ENCODE peak calls at places on chromosomes 5 and 9, in nine cellular contexts. I is A549, W is sigmoid colon, X is H1, L is transverse colon, V is HepG2, G is ovary, Q is esophagus muscularis mucosa, K is suprapubic skin. Z is an unnamed sample.

GRCh38 chr9:133731876-133732321 is 6.3 kb downstream of the SARDH start:
- DNase-seq in W (no peak), I (peak), Q (no peak), G (no peak), V (peak), X (no peak), K (no peak), L (no peak), Z (peak)

GRCh38 chr5:150618588-150619281 is 21.7 kb upstream of the SYNPO start:
- DNase-seq in W (no peak), G (no peak), V (no peak), X (no peak), K (no peak), L (no peak), I (no peak), Q (no peak), Z (no peak)

GRCh38 chr9:37378613-37379004 is 43.9 kb upstream of the GRHPR start:
- DNase-seq in G (no peak), Q (no peak), L (no peak), X (no peak), K (no peak), W (no peak), V (no peak), I (no peak), Z (no peak)

GRCh38 chr5:178385472-178385853 is 152.9 kb upstream of the PHYKPL start:
- DNase-seq in G (no peak), I (no peak), V (no peak), K (no peak), X (no peak), Q (no peak), L (no peak), W (peak), Z (no peak)

GRCh38 chr9:107176701-107177100 is 106.4 kb upstream of the RAD23B start:
- DNase-seq in L (no peak), K (no peak), G (no peak), W (no peak), Q (no peak), I (no peak), V (no peak), X (no peak), Z (no peak)

GRCh38 chr9:25678147-25678666 is at the start of gene TUSC1:
- DNase-seq in L (peak), G (peak), I (peak), Q (peak), V (no peak), W (peak), K (peak), X (no peak), Z (peak)

GRCh38 chr5:14757853-14758252 is 93.3 kb downstream of the OTULIN start:
- DNase-seq in X (no peak), G (no peak), K (no peak), I (no peak), W (no peak), V (no peak), Q (no peak), L (no peak), Z (no peak)

GRCh38 chr9:105233836-105234235 is 10.6 kb upstream of the SLC44A1 start:
- DNase-seq in I (no peak), X (no peak), V (no peak), K (no peak), L (no peak), G (no peak), Q (no peak), W (no peak), Z (no peak)

GRCh38 chr9:93077811-93078210 is 18.2 kb upstream of the CARD19 start:
- DNase-seq in K (no peak), W (no peak), X (no peak), G (no peak), L (no peak), Q (no peak), I (no peak), V (no peak), Z (no peak)

GRCh38 chr5:123099514-123100151 is 10.6 kb downstream of the PRDM6 start:
- DNase-seq in X (no peak), V (no peak), L (no peak), W (no peak), I (peak), K (no peak), G (peak), Q (no peak), Z (no peak)

GRCh38 chr9:86948153-86948929 is 1.0 kb upstream of the GAS1 start:
- DNase-seq in W (peak), I (peak), X (no peak), Q (peak), V (peak), K (peak), L (peak), G (peak), Z (peak)

GRCh38 chr9:32738501-32739172 is 44.7 kb upstream of the TMEM215 start:
- DNase-seq in G (no peak), I (no peak), Q (peak), K (no peak), L (no peak), V (no peak), X (no peak), W (no peak), Z (no peak)

GRCh38 chr9:108812388-108812787 is 43.4 kb downstream of the ACTL7B start:
- DNase-seq in L (no peak), V (no peak), K (no peak), Q (peak), I (no peak), W (no peak), X (no peak), G (no peak), Z (no peak)

GRCh38 chr5:81172710-81173109 is 60.4 kb upstream of the CKMT2 start:
- DNase-seq in K (no peak), I (no peak), W (no peak), V (no peak), L (no peak), Q (no peak), G (no peak), X (no peak), Z (no peak)

GRCh38 chr9:129501771-129502324 is 119.1 kb downstream of the C9orf50 start:
- DNase-seq in G (no peak), L (no peak), Q (no peak), K (no peak), W (peak), I (no peak), X (no peak), V (no peak), Z (no peak)

GRCh38 chr9:36738318-36738975 is 165.8 kb downstream of the MELK start:
- DNase-seq in K (no peak), Q (no peak), L (no peak), G (peak), X (no peak), W (no peak), V (no peak), I (peak), Z (no peak)

GRCh38 chr9:135410831-135411473 is 68.6 kb upstream of the PPP1R26 start:
- DNase-seq in L (no peak), G (no peak), I (no peak), W (no peak), X (no peak), V (peak), K (no peak), Q (no peak), Z (no peak)

GRCh38 chr5:54455413-54456157 is at the start of gene HSPB3:
- DNase-seq in L (peak), W (peak), G (peak), K (no peak), Q (no peak), X (no peak), V (no peak), I (no peak), Z (no peak)

GRCh38 chr5:56429110-56429561 is 196.0 kb upstream of the ANKRD55 start:
- DNase-seq in L (no peak), W (no peak), X (no peak), G (no peak), V (peak), Q (no peak), K (no peak), I (no peak), Z (peak)

GRCh38 chr9:131650254-131650653 is 89.6 kb downstream of the RAPGEF1 start:
- DNase-seq in K (peak), I (no peak), G (no peak), L (no peak), X (no peak), V (no peak), W (peak), Q (no peak), Z (no peak)

GRCh38 chr9:34592895-34593601 is 3.5 kb upstream of the CNTFR start:
- DNase-seq in Q (no peak), I (no peak), G (peak), L (peak), V (no peak), X (no peak), W (peak), K (peak), Z (peak)

GRCh38 chr5:122377023-122377422 is 65.0 kb downstream of the SNCAIP start:
- DNase-seq in G (no peak), Q (no peak), X (no peak), L (no peak), V (no peak), W (no peak), K (no peak), I (no peak), Z (no peak)

GRCh38 chr5:28542968-28543367 is 1504.6 kb upstream of the CDH9 start:
- DNase-seq in K (no peak), L (no peak), V (no peak), W (no peak), G (no peak), Q (no peak), I (no peak), X (no peak), Z (no peak)

GRCh38 chr9:19146441-19146840 is 19.1 kb upstream of the PLIN2 start:
- DNase-seq in W (no peak), X (no peak), V (no peak), L (no peak), Q (no peak), G (no peak), K (no peak), I (no peak), Z (no peak)

GRCh38 chr5:102857090-102857818 is 102.1 kb downstream of the PAM start:
- DNase-seq in I (no peak), X (no peak), V (no peak), W (peak), L (peak), K (no peak), Q (no peak), G (no peak), Z (no peak)

DNA sequence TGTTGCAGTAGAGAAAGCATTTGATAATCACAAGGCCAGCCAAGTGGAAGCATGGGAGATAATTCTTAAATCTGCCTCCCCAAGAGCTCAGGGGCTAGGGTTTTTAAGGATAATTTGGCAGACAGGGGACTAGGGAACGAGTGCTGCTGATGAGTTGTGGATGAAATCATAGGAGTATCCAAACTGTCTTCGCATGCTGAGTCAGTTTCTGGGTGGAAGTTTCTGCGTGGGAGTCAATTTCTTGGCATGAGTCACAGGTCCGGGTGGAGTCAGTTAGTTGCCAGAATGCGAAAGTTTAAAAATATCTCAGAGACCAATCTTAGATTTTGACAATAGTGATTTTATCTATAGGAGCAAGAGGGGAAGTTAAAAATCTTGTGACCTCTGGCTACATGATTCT is 112.6 kb downstream of the TMC1 start:
- DNase-seq in L (no peak), G (no peak), V (no peak), X (no peak), W (no peak), Q (no peak), K (no peak), I (no peak), Z (no peak)
- TF ChIP-seq EP300 in L (no peak), G (no peak), V (no peak), X (no peak), W (no peak), Q (no peak), K (no peak), I (no peak), Z (no peak)

GRCh38 chr5:135535820-135536801 is at the start of gene NEUROG1:
- DNase-seq in K (peak), X (no peak), I (no peak), Q (no peak), W (no peak), G (no peak), L (no peak), V (no peak), Z (no peak)
- H3K27ac ChIP-seq in K (no peak), X (no peak), I (no peak), Q (no peak), W (no peak), G (no peak), L (no peak), V (no peak), Z (no peak)

DNA sequence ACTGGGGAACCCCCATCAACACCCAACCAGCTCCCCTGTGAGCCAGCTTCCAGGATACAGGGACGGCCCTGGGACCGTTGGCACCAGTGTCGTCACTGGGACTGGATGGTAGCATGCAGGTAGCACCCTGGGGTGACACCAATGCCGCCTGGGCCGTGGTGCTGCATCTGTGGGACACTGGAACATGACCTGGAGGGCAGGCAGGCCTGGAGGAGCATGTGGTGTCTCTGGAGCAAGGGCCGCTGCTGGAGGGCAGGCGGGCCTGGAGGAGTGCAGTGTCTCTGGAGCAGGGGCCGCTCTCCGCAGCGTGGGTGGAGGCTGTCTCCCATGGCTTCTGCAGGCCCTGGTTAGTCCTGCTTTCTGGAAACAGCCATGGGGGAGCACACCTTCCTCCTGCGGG is 13.1 kb downstream of the LPCAT1 start:
- DNase-seq in I (no peak), W (peak), K (no peak), L (peak), X (no peak), Q (no peak), G (peak), V (no peak), Z (no peak)
- TF ChIP-seq EP300 in I (no peak), W (no peak), K (no peak), L (no peak), X (no peak), Q (no peak), G (no peak), V (no peak), Z (no peak)

GRCh38 chr5:139655727-139656271 is 7.7 kb downstream of the CXXC5 start:
- DNase-seq in I (no peak), Q (no peak), L (no peak), X (no peak), G (no peak), W (no peak), V (peak), K (no peak), Z (peak)
- H3K27ac ChIP-seq in I (peak), Q (peak), L (peak), X (no peak), G (no peak), W (peak), V (peak), K (peak), Z (peak)

GRCh38 chr5:45521067-45521466 is 175.1 kb downstream of the HCN1 start:
- DNase-seq in W (no peak), L (peak), I (no peak), Q (no peak), K (no peak), V (peak), G (no peak), X (peak), Z (no peak)
- TF ChIP-seq EP300 in W (no peak), L (no peak), I (no peak), Q (no peak), K (no peak), V (no peak), G (no peak), X (no peak), Z (no peak)

DNA sequence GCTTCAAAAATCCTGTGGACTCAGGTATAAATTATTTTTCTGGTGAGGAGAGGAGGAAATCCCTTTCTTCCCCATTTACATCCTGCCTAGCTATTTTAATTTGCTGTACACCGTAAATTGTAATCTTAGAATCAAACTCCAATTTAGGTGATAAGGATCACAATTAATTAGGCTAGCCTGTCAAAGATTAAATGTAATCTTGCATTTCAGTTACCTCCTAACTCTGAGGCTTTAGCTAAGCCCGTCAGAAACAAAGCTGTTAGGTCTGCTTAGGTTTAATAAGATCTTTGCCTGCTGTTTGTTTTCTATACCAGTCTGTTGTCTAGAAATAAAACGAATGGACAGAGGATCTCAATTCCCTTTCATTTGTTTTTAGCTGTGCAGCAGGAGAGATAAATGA is 51.5 kb downstream of the PIK3R1 start:
- DNase-seq in W (no peak), I (no peak), Q (no peak), V (no peak), K (no peak), L (no peak), X (no peak), G (no peak), Z (no peak)
- H3K27ac ChIP-seq in W (peak), I (no peak), Q (peak), V (no peak), K (peak), L (peak), X (no peak), G (no peak), Z (peak)

DNA sequence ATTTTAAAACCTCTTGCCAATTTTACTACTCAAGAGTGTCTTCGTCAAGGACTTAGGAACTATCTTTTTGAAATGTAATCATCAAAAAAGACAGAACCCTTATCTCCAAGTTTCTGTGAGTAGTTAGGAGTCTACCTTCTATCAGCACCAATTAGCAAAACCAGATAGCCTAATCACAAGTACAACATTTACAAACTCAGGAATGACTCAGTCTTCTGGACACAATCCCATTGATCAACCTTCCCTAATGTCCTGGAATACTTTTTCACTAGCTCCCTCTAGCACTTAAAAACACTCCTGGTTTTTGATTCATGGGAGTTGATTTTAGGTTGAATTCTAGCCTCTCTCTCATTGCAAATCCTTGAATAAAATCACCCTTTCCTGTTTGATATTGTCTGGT is 680.7 kb downstream of the PRR16 start:
- DNase-seq in V (no peak), L (no peak), G (no peak), X (no peak), W (no peak), I (no peak), K (no peak), Q (no peak), Z (no peak)
- TF ChIP-seq EP300 in V (no peak), L (no peak), G (no peak), X (no peak), W (no peak), I (no peak), K (no peak), Q (no peak), Z (no peak)

Z was measured in stomach.